ENCODE peak calls at places on chromosomes 5 and 9, in six cellular contexts. M is ascending aorta; V is HepG2; F is CD8-positive, alpha-beta memory T cell; H is kidney epithelial cell; C is esophagus muscularis mucosa. N is an unnamed sample.

GRCh38 chr5:36457511-36458260 is 148.7 kb upstream of the SLC1A3 start:
- DNase-seq in M (no peak), V (no peak), F (no peak), H (no peak), C (no peak), N (no peak)

GRCh38 chr5:142245776-142246175 is 79.0 kb downstream of the SPRY4 start:
- DNase-seq in M (no peak), V (no peak), F (no peak), H (no peak), C (no peak), N (no peak)

GRCh38 chr5:78253201-78253600 is 41.3 kb downstream of the AP3B1 start:
- DNase-seq in M (no peak), V (no peak), F (no peak), H (no peak), C (no peak), N (no peak)

GRCh38 chr5:136205061-136205702 is 12.2 kb upstream of the SMIM32 start:
- DNase-seq in M (no peak), V (no peak), F (no peak), H (no peak), C (no peak), N (no peak)

GRCh38 chr5:126594676-126595485 is at the start of gene ALDH7A1:
- DNase-seq in M (peak), V (peak), F (peak), H (peak), C (peak), N (peak)

GRCh38 chr5:1510631-1511030 is 13.1 kb downstream of the LPCAT1 start:
- DNase-seq in M (peak), V (no peak), F (no peak), H (no peak), C (no peak), N (no peak)

GRCh38 chr9:82590845-82591244 is 472.1 kb downstream of the RASEF start:
- DNase-seq in M (no peak), V (no peak), F (no peak), H (no peak), C (no peak), N (no peak)

GRCh38 chr5:149129181-149129580 is 12.1 kb upstream of the ABLIM3 start:
- DNase-seq in M (no peak), V (no peak), F (no peak), H (no peak), C (no peak), N (no peak)

GRCh38 chr5:6732634-6733410 is 19.6 kb downstream of the TENT4A start:
- DNase-seq in M (no peak), V (no peak), F (no peak), H (no peak), C (no peak), N (no peak)

GRCh38 chr9:32954642-32955041 is 46.8 kb downstream of the APTX start:
- DNase-seq in M (no peak), V (peak), F (no peak), H (peak), C (no peak), N (no peak)

GRCh38 chr9:97987490-97987889 is 4.3 kb downstream of the ANP32B start:
- DNase-seq in M (no peak), V (no peak), F (no peak), H (no peak), C (no peak), N (no peak)

GRCh38 chr5:40428129-40428528 is 251.6 kb upstream of the PTGER4 start:
- DNase-seq in M (no peak), V (no peak), F (no peak), H (peak), C (no peak), N (no peak)

GRCh38 chr5:109823597-109823996 is 133.9 kb downstream of the MAN2A1 start:
- DNase-seq in M (no peak), V (no peak), F (no peak), H (no peak), C (no peak), N (no peak)

GRCh38 chr9:76161546-76161945 is 232.7 kb downstream of the RFK start:
- DNase-seq in M (no peak), V (no peak), F (no peak), H (no peak), C (no peak), N (no peak)

GRCh38 chr9:91001146-91001611 is 199.6 kb downstream of the SYK start:
- DNase-seq in M (no peak), V (no peak), F (no peak), H (peak), C (no peak), N (no peak)

GRCh38 chr9:112029921-112030444 is 133.4 kb downstream of the UGCG start:
- DNase-seq in M (no peak), V (peak), F (no peak), H (peak), C (no peak), N (no peak)

GRCh38 chr9:128218518-128219389 is 15.6 kb downstream of the DNM1 start:
- DNase-seq in M (peak), V (peak), F (peak), H (peak), C (peak), N (peak)

GRCh38 chr5:176806137-176806536 is 4.2 kb upstream of the UNC5A start:
- DNase-seq in M (no peak), V (no peak), F (no peak), H (no peak), C (no peak), N (no peak)

GRCh38 chr5:39240750-39241149 is 21.4 kb upstream of the FYB1 start:
- DNase-seq in M (no peak), V (no peak), F (no peak), H (no peak), C (no peak), N (no peak)

GRCh38 chr9:136529516-136530471 is 16.1 kb downstream of the NOTCH1 start:
- DNase-seq in M (no peak), V (no peak), F (no peak), H (no peak), C (no peak), N (no peak)

GRCh38 chr5:72920690-72921089 is 35.2 kb upstream of the FCHO2 start:
- DNase-seq in M (no peak), V (no peak), F (no peak), H (no peak), C (no peak), N (no peak)

GRCh38 chr5:54404568-54404967 is 50.9 kb upstream of the HSPB3 start:
- DNase-seq in M (no peak), V (no peak), F (no peak), H (no peak), C (no peak), N (no peak)

GRCh38 chr5:154884424-154884823 is 26.0 kb downstream of the CNOT8 start:
- DNase-seq in M (no peak), V (no peak), F (no peak), H (no peak), C (no peak), N (no peak)

GRCh38 chr9:91659529-91660294 is 236.1 kb upstream of the NFIL3 start:
- DNase-seq in M (no peak), V (no peak), F (no peak), H (no peak), C (peak), N (no peak)

GRCh38 chr5:39494099-39494498 is 69.3 kb upstream of the DAB2 start:
- DNase-seq in M (no peak), V (no peak), F (no peak), H (no peak), C (no peak), N (no peak)

GRCh38 chr5:9034671-9035070 is 511.2 kb downstream of the SEMA5A start:
- DNase-seq in M (no peak), V (no peak), F (no peak), H (no peak), C (no peak), N (no peak)
- H3K4me3 ChIP-seq in M (no peak), V (no peak), F (no peak), H (no peak), C (no peak), N (no peak)

DNA sequence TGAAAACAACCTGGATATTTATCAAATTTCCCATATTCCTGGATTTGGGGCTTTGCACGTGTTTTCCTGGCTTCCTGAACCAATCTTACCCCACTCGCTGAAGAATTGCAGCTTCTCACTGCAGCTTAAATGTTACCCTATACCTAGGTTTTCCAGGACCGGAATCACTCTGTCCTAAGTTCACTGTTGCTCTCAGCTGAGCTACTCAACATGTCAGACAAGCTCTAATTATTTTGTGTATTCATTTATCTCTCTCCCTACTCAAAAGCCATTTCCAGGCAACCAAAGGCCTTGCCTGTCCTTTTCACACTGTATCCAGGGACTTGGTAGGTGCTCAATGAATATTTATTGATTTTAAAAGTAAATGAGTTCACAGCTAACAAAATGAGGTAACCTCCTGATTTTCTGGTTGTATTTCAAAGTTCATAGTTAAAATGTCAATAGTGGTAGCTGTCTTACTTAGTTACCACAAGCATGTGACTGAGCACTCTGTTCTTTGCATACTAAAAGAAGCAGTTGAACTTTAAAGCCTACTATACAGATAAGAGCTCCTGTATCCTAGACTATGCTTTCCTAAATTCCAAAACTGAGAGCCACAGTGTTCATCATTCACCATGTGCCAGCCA is 522.3 kb downstream of the ACTL7B start:
- DNase-seq in M (no peak), V (peak), F (no peak), H (no peak), C (no peak), N (no peak)
- H3K4me3 ChIP-seq in M (no peak), V (no peak), F (no peak), H (no peak), C (no peak), N (no peak)

GRCh38 chr9:95049761-95050160 is 267.7 kb downstream of the FANCC start:
- DNase-seq in M (no peak), V (no peak), F (no peak), H (no peak), C (no peak), N (no peak)
- H3K4me3 ChIP-seq in M (peak), V (peak), F (no peak), H (peak), C (peak), N (no peak)

GRCh38 chr5:82167372-82167771 is 110.8 kb downstream of the RPS23 start:
- DNase-seq in M (no peak), V (no peak), F (no peak), H (no peak), C (no peak), N (no peak)

GRCh38 chr5:82163459-82164108 is 114.6 kb downstream of the RPS23 start:
- DNase-seq in M (no peak), V (no peak), F (no peak), H (no peak), C (no peak), N (no peak)

GRCh38 chr5:82164109-82164956 is 113.8 kb downstream of the RPS23 start:
- DNase-seq in M (no peak), V (no peak), F (no peak), H (peak), C (no peak), N (no peak)

GRCh38 chr5:82164957-82165698 is 113.0 kb downstream of the RPS23 start:
- DNase-seq in M (no peak), V (no peak), F (no peak), H (no peak), C (no peak), N (no peak)

GRCh38 chr5:82165740-82166530 is 112.2 kb downstream of the RPS23 start:
- DNase-seq in M (no peak), V (peak), F (peak), H (peak), C (no peak), N (peak)
- H3K4me3 ChIP-seq in M (no peak), V (no peak), F (no peak), H (no peak), C (no peak), N (no peak)

GRCh38 chr9:133641861-133642595 is 5.9 kb downstream of the DBH start:
- DNase-seq in M (no peak), V (no peak), F (no peak), H (no peak), C (no peak), N (no peak)
- H3K4me3 ChIP-seq in M (no peak), V (no peak), F (no peak), H (no peak), C (no peak), N (no peak)

GRCh38 chr9:72951520-72952393 is 1.1 kb downstream of the ALDH1A1 start:
- DNase-seq in M (no peak), V (no peak), F (no peak), H (no peak), C (no peak), N (no peak)
- H3K4me3 ChIP-seq in M (peak), V (peak), F (no peak), H (peak), C (peak), N (no peak)

DNA sequence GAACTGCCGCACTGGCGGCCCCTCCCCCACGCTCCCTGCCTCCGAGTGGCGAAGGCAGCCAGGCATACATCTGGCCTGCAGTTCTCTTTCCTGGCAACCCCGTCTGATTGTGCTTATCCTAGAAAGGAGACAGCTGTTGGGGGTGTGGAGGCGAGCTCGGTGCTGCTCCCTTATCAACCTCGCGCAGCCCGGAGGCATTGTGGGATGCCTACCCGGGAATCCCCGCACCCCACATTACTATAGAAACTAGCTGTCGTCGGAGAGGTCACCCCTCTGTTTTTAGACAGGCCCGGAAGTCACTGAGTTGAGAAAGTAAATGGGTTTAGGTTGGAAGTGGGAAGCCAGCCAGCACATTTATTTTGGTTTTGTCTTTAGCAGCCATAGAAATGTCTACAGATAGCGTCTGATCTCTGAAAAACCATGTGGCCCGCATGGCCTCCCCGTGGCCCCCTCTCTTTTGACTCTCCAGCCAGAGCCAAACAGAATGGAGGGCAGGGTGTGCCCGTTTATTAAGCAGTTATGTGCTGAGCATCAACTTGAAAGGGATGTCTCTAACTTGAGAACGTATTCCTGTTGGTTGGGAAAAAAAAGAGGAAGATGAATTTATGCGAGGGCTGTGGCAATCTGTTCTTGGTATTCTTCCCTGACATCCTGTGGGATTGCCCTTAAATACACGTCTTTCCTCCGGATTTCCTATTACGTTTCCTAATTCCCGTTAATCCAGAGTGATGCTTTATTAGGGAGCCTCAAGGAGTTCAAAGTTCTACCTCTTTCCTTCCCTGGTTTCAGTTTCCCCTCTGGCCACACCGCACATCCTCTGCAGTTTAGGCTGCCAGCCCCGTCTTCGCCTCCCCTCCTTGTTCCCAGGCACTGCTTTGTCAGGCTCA is 3.9 kb downstream of the STC2 start:
- DNase-seq in M (peak), V (no peak), F (no peak), H (no peak), C (no peak), N (no peak)
- H3K4me3 ChIP-seq in M (peak), V (no peak), F (no peak), H (no peak), C (peak), N (no peak)

DNA sequence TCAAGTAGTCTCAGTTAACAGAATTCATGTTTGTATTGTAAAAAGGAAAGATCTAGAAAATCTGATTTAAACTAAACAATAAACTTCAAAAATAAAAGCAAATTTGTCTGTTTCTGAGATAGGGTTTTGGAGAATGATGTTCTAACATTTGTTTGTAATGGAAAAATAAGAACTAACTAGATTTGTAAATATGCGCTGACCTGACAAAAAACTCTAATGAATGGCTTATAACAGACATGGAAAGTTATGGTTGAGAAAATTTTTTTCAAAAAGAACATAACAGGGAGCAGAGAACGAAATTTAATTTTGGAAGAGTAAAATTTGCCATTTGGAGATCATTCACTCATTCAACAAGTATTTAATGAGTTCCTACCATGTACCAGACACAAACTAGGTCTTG is 179.0 kb upstream of the TARS1 start:
- DNase-seq in M (no peak), V (no peak), F (no peak), H (no peak), C (no peak), N (no peak)
- H3K4me3 ChIP-seq in M (no peak), V (no peak), F (no peak), H (no peak), C (no peak), N (no peak)

GRCh38 chr9:35406183-35406959 is 83.5 kb upstream of the RUSC2 start:
- DNase-seq in M (no peak), V (no peak), F (peak), H (no peak), C (no peak), N (peak)
- H3K4me3 ChIP-seq in M (no peak), V (no peak), F (no peak), H (no peak), C (peak), N (no peak)

DNA sequence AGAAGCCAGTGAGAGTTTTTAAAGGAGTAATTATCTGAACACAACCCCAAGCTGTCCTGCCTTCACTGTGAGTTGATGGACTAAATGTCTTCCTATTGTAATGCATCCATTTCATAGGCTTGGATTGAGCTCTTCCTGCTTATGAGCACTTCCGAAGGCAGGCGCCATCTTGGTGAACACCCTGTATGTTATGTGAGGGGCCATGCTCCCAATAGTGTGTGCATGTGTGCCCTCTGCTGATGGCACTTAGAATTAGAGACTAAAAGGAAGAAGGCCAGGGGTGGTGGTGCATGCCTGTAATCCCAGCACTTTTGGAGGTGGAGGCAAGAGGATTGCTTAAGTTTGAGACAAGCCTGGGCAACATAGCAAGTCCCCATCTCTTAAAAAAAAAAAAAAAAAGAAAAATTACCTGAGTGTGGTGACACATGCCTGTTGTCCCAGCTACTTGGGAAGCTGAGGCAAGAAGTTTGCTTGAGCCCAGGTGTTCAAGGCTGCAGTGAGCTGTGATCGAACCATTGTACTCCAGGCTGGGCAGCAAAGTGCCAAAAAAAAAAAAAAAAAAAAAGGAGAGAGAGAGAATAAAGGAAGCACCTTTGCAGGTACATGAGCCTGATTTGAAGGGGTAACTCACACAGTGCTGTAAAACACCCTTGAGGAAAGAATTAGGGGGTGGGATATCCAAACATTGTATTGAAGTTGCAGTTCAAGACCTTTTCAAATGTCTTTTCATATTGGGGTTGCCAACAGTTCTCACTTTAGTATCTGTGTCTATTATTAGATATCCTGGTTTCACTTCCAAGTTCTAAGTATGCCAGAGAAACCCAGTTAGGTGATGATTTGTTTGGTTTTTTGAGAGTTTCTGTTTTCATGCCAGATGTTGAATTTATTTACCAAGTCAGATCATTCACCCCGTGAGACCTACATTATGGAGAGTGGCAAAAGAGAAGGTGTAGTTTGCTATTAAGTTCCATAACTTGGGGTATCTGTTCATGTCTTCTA is 64.8 kb downstream of the C9orf152 start:
- DNase-seq in M (no peak), V (no peak), F (no peak), H (no peak), C (no peak), N (no peak)
- H3K4me3 ChIP-seq in M (no peak), V (no peak), F (no peak), H (no peak), C (no peak), N (no peak)